ENCODE peak calls at places on chromosome 16, in four cellular contexts. S is K562, P is IMR-90, R is GM12878. D is an unnamed sample.

GRCh38 chr16:47492428-47493357 is 31.6 kb downstream of the PHKB start:
- DNase-seq in P (peak), R (peak), S (peak), D (no peak)

GRCh38 chr16:14013571-14014283 is 57.4 kb upstream of the MRTFB start:
- DNase-seq in S (no peak), R (no peak), P (peak), D (no peak)

GRCh38 chr16:3797904-3798811 is 80.8 kb upstream of the TRAP1 start:
- DNase-seq in R (no peak), S (peak), P (no peak), D (no peak)

GRCh38 chr16:65336169-65336568 is 214.3 kb upstream of the CDH11 start:
- DNase-seq in R (no peak), S (no peak), P (peak), D (no peak)

GRCh38 chr16:48165961-48166578 is 10.3 kb upstream of the ABCC12 start:
- DNase-seq in R (no peak), S (no peak), P (peak), D (no peak)

GRCh38 chr16:4415538-4416199 is 727 bp downstream of the CORO7 start:
- DNase-seq in R (no peak), P (no peak), S (peak), D (no peak)

GRCh38 chr16:57343131-57343731 is 15.4 kb upstream of the CCL22 start:
- DNase-seq in R (no peak), P (no peak), S (no peak), D (no peak)

GRCh38 chr16:49281843-49282642 is 405 bp upstream of the CBLN1 start:
- DNase-seq in S (peak), P (peak), R (no peak), D (no peak)

GRCh38 chr16:50742521-50743150 is 750 bp downstream of the CYLD start:
- DNase-seq in P (peak), R (no peak), S (peak), D (no peak)

GRCh38 chr16:10253344-10253855 is 71.2 kb upstream of the GRIN2A start:
- DNase-seq in R (no peak), P (no peak), S (no peak), D (no peak)

GRCh38 chr16:7493133-7493532 is 160.5 kb downstream of the RBFOX1 start:
- DNase-seq in R (no peak), S (no peak), P (no peak), D (no peak)

GRCh38 chr16:19084879-19085278 is 17.5 kb downstream of the COQ7 start:
- DNase-seq in S (no peak), R (no peak), P (no peak), D (no peak)

GRCh38 chr16:31496670-31497069 is 11.5 kb downstream of the RUSF1 start:
- DNase-seq in P (no peak), R (no peak), S (no peak), D (no peak)

GRCh38 chr16:31023627-31024226 is 9.6 kb upstream of the STX4 start:
- DNase-seq in R (no peak), P (no peak), S (no peak), D (no peak)

GRCh38 chr16:86508947-86509758 is 1.2 kb upstream of the FOXF1 start:
- DNase-seq in S (no peak), R (no peak), P (peak), D (peak)

GRCh38 chr16:997440-998051 is 16.0 kb downstream of the SOX8 start:
- DNase-seq in R (no peak), S (no peak), P (peak), D (no peak)

GRCh38 chr16:86966781-86967180 is 350.4 kb downstream of the C16orf95 start:
- DNase-seq in P (no peak), R (no peak), S (no peak), D (no peak)

GRCh38 chr16:19524866-19525723 is 1.4 kb downstream of the CCP110 start:
- DNase-seq in P (peak), R (peak), S (no peak), D (no peak)

GRCh38 chr16:69845181-69845580 is 83.0 kb downstream of the WWP2 start:
- DNase-seq in R (no peak), P (peak), S (no peak), D (no peak)

GRCh38 chr16:4471869-4472268 is 2.6 kb downstream of the NMRAL1 start:
- DNase-seq in S (no peak), R (no peak), P (no peak), D (no peak)

GRCh38 chr16:72832640-72833039 is 215.3 kb downstream of the ZFHX3 start:
- DNase-seq in S (peak), R (no peak), P (peak), D (no peak)

GRCh38 chr16:67847064-67847861 is at the start of gene CENPT:
- DNase-seq in S (peak), P (peak), R (no peak), D (no peak)

GRCh38 chr16:74868501-74868900 is 93.9 kb upstream of the FA2H start:
- DNase-seq in S (no peak), P (peak), R (no peak), D (no peak)

GRCh38 chr16:4496305-4496704 is 20.1 kb downstream of the HMOX2 start:
- DNase-seq in S (no peak), R (no peak), P (peak), D (peak)

GRCh38 chr16:2015117-2015946 is 4.3 kb upstream of the NPW start:
- DNase-seq in S (no peak), R (no peak), P (peak), D (peak)

GRCh38 chr16:57944961-57945739 is 25.8 kb downstream of the CNGB1 start:
- DNase-seq in P (no peak), S (no peak), R (no peak), D (no peak)

DNA sequence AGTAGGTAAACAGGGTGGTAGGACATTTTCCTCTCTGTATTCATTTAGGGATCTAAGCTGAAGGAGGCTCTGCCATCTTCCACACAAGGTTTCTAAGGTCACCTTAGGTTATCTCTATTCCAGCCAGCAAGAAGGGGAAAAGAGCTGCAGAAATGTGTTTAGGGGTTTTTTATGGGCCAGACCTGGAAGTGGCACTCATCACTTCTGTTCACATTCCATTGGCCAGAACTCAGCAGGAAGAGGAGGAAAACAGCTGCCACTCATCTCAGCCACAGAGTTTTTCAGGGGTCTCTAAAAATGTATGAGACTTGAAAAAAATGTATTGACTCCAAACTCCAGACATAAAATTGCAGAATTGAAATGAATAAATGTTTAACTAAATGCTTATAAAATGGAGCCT is 65.8 kb downstream of the FTO start:
- DNase-seq in R (no peak), P (no peak), S (no peak), D (no peak)
- H3K4me2 ChIP-seq in R (no peak), P (no peak), S (no peak), D (peak)

DNA sequence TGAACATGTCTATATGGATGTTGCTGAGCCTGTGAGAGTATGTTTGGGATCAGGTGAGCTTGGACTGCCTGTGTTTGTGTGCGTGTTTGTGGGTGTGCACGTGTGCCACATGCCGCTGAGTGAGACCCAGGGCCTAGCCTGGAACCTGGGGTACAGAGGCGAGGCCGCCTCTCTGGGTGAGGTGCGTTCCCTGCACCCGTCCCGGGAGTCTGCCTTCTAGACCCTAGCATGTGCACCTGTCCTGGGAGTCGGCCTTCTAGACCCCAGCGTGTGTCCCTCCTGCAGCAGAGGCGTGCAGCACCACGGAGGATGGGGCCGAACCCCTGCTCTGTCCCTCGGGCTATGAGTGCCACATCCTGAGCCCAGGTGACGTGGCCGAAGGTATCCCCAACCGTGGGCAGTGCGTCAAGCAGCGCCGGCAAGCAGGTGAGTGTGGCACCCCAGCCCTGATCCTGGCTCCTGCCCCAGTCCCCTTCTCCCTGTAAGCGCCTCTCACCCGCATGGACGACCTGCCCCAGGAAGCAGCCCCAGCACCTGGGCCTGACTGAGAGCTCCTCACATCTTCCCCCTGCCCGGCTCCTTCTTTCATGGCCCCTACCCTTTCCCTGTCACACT is 24.6 kb downstream of the WFDC1 start:
- DNase-seq in S (no peak), P (no peak), R (no peak), D (no peak)
- TF ChIP-seq CTCF in S (no peak), P (no peak), R (no peak), D (no peak)

GRCh38 chr16:20792216-20792615 is 14.1 kb downstream of the ERI2 start:
- DNase-seq in S (no peak), P (peak), R (no peak), D (no peak)
- TF ChIP-seq CEBPB in S (no peak), P (no peak), R (no peak), D (no peak)

GRCh38 chr16:80274576-80275191 is 266.1 kb upstream of the DYNLRB2 start:
- DNase-seq in R (no peak), S (no peak), P (peak), D (no peak)
- H3K4me2 ChIP-seq in R (no peak), S (no peak), P (peak), D (no peak)

DNA sequence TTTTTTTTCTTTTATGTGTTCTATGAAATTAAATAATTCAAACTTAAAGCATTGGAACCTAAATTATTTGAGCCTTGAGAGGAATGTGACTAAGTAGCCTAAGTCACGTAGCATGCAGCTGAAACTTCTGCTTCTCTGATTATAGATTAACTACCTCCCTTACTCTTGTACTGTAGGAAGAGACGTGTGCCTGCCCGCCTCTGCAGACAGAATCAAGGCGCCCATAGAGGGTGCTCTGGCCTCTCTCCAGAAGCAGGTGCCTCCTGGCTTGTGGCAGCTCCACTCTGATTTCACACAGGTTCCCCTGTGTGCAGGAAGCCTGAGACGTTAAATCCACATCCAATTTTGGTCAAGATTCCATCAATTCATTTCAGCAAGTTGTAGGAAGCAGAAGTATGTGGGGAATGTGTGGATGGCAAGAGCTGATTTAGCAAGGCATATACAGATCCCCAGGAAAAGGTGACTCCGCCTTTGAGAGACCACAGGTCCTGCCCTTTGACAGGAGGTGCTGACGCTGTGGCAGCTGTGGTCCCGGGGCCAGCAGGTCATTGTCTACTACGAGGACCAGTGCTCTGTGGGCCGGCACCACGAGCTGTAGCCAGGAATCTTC is 1418.8 kb downstream of the CDH11 start:
- DNase-seq in R (no peak), S (no peak), P (no peak), D (no peak)
- TF ChIP-seq CTCF in R (no peak), S (no peak), P (no peak), D (no peak)

GRCh38 chr16:27286446-27286845 is 17.9 kb upstream of the NSMCE1 start:
- DNase-seq in R (no peak), S (no peak), P (peak), D (no peak)

GRCh38 chr16:27287887-27288286 is 19.3 kb upstream of the NSMCE1 start:
- DNase-seq in R (no peak), S (no peak), P (no peak), D (no peak)

GRCh38 chr16:27287051-27287811 is 18.7 kb upstream of the NSMCE1 start:
- DNase-seq in S (no peak), R (no peak), P (no peak), D (no peak)

GRCh38 chr16:27285676-27286196 is 17.2 kb upstream of the NSMCE1 start:
- DNase-seq in P (no peak), S (no peak), R (no peak), D (no peak)

GRCh38 chr16:27284865-27285675 is 16.5 kb upstream of the NSMCE1 start:
- DNase-seq in P (no peak), R (no peak), S (no peak), D (no peak)
- TF ChIP-seq CEBPB in P (no peak), R (no peak), S (no peak), D (no peak)

DNA sequence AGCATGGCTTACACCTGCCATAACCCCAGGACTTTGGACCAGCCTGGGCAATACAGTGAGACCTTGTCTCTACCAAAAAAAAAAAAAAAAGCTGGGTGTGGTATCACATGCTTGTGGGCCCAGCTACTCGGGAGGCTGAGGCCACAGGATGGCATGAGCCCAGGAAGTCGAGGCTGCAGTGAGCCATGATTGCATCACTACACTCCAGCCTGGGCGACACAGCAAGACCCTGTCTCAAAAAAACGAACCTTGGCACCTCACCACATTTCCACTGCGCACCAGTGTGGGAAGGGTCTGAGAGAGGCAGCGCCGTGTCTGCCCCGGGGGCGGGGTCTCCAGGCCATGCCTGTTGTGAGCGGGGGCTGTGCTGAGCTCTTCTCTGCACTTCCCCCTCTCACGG is 6.3 kb downstream of the ACSF3 start:
- DNase-seq in P (no peak), S (no peak), R (no peak), D (no peak)
- H3K4me2 ChIP-seq in P (no peak), S (no peak), R (no peak), D (no peak)

GRCh38 chr16:82507271-82507670 is 119.5 kb upstream of the CDH13 start:
- DNase-seq in R (no peak), P (no peak), S (no peak), D (no peak)
- TF ChIP-seq CTCF in R (no peak), P (no peak), S (no peak), D (no peak)

GRCh38 chr16:66549284-66550131 is at the start of gene TK2:
- DNase-seq in S (peak), P (peak), R (no peak), D (no peak)
- TF ChIP-seq CEBPB in S (no peak), P (no peak), R (no peak), D (no peak)

DNA sequence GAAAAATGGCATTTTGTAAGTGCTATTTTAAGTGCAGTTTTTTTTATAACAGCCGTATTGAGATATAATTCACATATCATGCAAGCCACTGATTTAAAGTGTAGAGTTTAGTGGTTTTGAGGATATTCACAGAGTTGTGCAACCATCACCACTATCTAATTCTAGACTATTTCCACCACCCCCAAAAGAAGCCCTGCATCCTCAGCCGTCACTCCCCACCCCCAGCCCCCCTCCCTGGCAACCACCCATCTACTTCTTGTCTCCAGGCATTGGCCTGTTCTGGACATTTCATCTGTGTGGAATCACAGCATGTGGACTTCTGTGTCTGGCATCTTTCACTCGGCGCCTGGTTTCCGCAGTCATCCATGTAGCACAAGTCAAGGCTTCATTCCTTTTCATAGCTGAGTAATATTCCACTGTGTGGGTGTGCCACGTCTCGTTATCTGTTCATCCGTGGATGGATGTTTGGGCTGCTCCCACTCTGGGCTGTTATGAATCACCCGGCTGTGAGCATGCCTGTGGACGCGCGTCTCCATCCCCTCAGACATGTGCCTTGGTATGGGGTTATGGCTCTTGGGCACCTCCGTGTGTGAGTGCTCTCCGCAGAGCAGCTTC is 138.4 kb upstream of the CIBAR2 start:
- DNase-seq in S (no peak), R (no peak), P (no peak), D (no peak)
- H3K4me2 ChIP-seq in S (no peak), R (no peak), P (no peak), D (no peak)